ENCODE peak calls at places on chromosomes 3 and 15, in six cellular contexts. E is GM12891; Z is stimulated activated CD4-positive, alpha-beta T cell treated with anti-CD3 and anti-CD28 coated beads, Interleukin-15, amount 100 ng/mL, for 1 hour; P is 8988T; Q is GM13976; L is right atrium auricular region. B is an unnamed sample.

GRCh38 chr3:36969540-36970432 is 23.1 kb downstream of the EPM2AIP1 start:
- DNase-seq in E (peak), Z (no peak), P (no peak), Q (peak), L (no peak), B (peak)

GRCh38 chr15:75130597-75131268 is 70.9 kb upstream of the C15orf39 start:
- DNase-seq in E (no peak), Z (no peak), P (no peak), Q (peak), L (no peak), B (no peak)

GRCh38 chr3:33807190-33807589 is 8.8 kb downstream of the PDCD6IP start:
- DNase-seq in E (no peak), Z (no peak), P (no peak), Q (no peak), L (no peak), B (no peak)

GRCh38 chr3:182895513-182896112 is 84.7 kb downstream of the DCUN1D1 start:
- DNase-seq in E (no peak), Z (no peak), P (no peak), Q (no peak), L (no peak), B (no peak)

GRCh38 chr15:101127503-101128076 is 124.3 kb downstream of the CHSY1 start:
- DNase-seq in E (no peak), Z (no peak), P (no peak), Q (peak), L (peak), B (no peak)

GRCh38 chr3:120693439-120694172 is 11.6 kb upstream of the HGD start:
- DNase-seq in E (no peak), Z (no peak), P (no peak), Q (no peak), L (no peak), B (no peak)

GRCh38 chr15:48040166-48040817 is 80.5 kb upstream of the SLC24A5 start:
- DNase-seq in E (no peak), Z (no peak), P (no peak), Q (no peak), L (no peak), B (peak)

GRCh38 chr3:18223591-18224338 is 201.4 kb downstream of the SATB1 start:
- DNase-seq in E (peak), Z (no peak), P (no peak), Q (peak), L (no peak), B (no peak)

GRCh38 chr3:71453822-71454512 is 129.6 kb downstream of the FOXP1 start:
- DNase-seq in E (no peak), Z (no peak), P (no peak), Q (no peak), L (no peak), B (no peak)

GRCh38 chr3:172701056-172701455 is 9.8 kb downstream of the NCEH1 start:
- DNase-seq in E (no peak), Z (no peak), P (no peak), Q (no peak), L (no peak), B (no peak)

GRCh38 chr15:51647128-51647562 is 24.6 kb upstream of the DMXL2 start:
- DNase-seq in E (no peak), Z (no peak), P (no peak), Q (no peak), L (no peak), B (no peak)

GRCh38 chr3:42264399-42265058 is 1.5 kb downstream of the CCK start:
- DNase-seq in E (no peak), Z (no peak), P (no peak), Q (no peak), L (no peak), B (peak)

GRCh38 chr15:64148168-64148567 is 3.4 kb upstream of the SNX22 start:
- DNase-seq in E (no peak), Z (no peak), P (no peak), Q (no peak), L (no peak), B (no peak)

GRCh38 chr3:127851899-127852298 is 29.6 kb upstream of the MGLL start:
- DNase-seq in E (no peak), Z (no peak), P (no peak), Q (no peak), L (no peak), B (peak)

B was measured in ELF-1.